ENCODE peak calls at places on chromosome 5, in five cellular contexts. M is NCI-H1092, I is NCI-H510A treated with DMSO at 0.1 percent for 48 hours, N is T47D, K is NCI-H748 treated with DMSO at 0.1 percent for 48 hours. B is an unnamed sample.

GRCh38 chr5:143922718-143923117 is 110.8 kb downstream of the HMHB1 start:
- DNase-seq in M (no peak), I (no peak), N (no peak), K (no peak), B (no peak)

GRCh38 chr5:149153751-149154610 is 12.7 kb downstream of the ABLIM3 start:
- DNase-seq in M (no peak), I (peak), N (no peak), K (no peak), B (no peak)

GRCh38 chr5:6542421-6543345 is 90.2 kb downstream of the NSUN2 start:
- DNase-seq in M (no peak), I (no peak), N (no peak), K (no peak), B (peak)

GRCh38 chr5:134177197-134178171 is 734 bp upstream of the SKP1 start:
- DNase-seq in M (no peak), I (peak), N (peak), K (peak), B (peak)

GRCh38 chr5:152403058-152403457 is 2.0 kb downstream of the NMUR2 start:
- DNase-seq in M (no peak), I (no peak), N (no peak), K (no peak), B (no peak)

GRCh38 chr5:136018814-136019777 is 9.7 kb upstream of the TGFBI start:
- DNase-seq in M (no peak), I (no peak), N (no peak), K (no peak), B (no peak)

GRCh38 chr5:132815454-132815853 is 2.4 kb downstream of the SOWAHA start:
- DNase-seq in M (no peak), I (no peak), N (no peak), K (no peak), B (no peak)

GRCh38 chr5:132485641-132486317 is 4.8 kb downstream of the IRF1 start:
- DNase-seq in M (no peak), I (no peak), N (no peak), K (no peak), B (no peak)

GRCh38 chr5:53425598-53426516 is 54.6 kb upstream of the FST start:
- DNase-seq in M (peak), I (peak), N (no peak), K (peak), B (peak)

GRCh38 chr5:144335561-144335960 is 164.9 kb downstream of the KCTD16 start:
- DNase-seq in M (peak), I (peak), N (no peak), K (peak), B (no peak)

GRCh38 chr5:109936996-109937395 is 247.3 kb downstream of the MAN2A1 start:
- DNase-seq in M (no peak), I (no peak), N (no peak), K (no peak), B (no peak)

GRCh38 chr5:124234022-124234899 is 512.2 kb downstream of the ZNF608 start:
- DNase-seq in M (no peak), I (no peak), N (no peak), K (no peak), B (no peak)

GRCh38 chr5:125227333-125228075 is 481.1 kb upstream of the ZNF608 start:
- DNase-seq in M (no peak), I (no peak), N (no peak), K (no peak), B (no peak)

B was measured in NCI-H2171.